ENCODE peak calls at places on chromosomes 13 and 19, in seven cellular contexts. One of them, this sample, is unnamed.

GRCh38 chr19:3178377-3178972 is at the start of gene S1PR4:
- DNase-seq in DMS153: no peak
- DNase-seq in adrenal gland: no peak
- DNase-seq in AG04450: no peak
- DNase-seq in ACHN: no peak
- DNase-seq in RCC 7860: no peak
- DNase-seq in AG08395: no peak
- DNase-seq in this sample: no peak

GRCh38 chr19:40147338-40147692 is 43.9 kb upstream of the MAP3K10 start:
- DNase-seq in DMS153: no peak
- DNase-seq in adrenal gland: peak
- DNase-seq in AG04450: no peak
- DNase-seq in ACHN: no peak
- DNase-seq in RCC 7860: no peak
- DNase-seq in AG08395: peak
- DNase-seq in this sample: no peak

GRCh38 chr19:47740866-47741519 is 4.4 kb upstream of the NOP53 start:
- DNase-seq in DMS153: no peak
- DNase-seq in adrenal gland: no peak
- DNase-seq in AG04450: no peak
- DNase-seq in ACHN: no peak
- DNase-seq in RCC 7860: no peak
- DNase-seq in AG08395: no peak
- DNase-seq in this sample: no peak

GRCh38 chr13:62293081-62293480 is 877.4 kb upstream of the PCDH20 start:
- DNase-seq in DMS153: no peak
- DNase-seq in adrenal gland: no peak
- DNase-seq in AG04450: no peak
- DNase-seq in ACHN: peak
- DNase-seq in RCC 7860: no peak
- DNase-seq in AG08395: peak
- DNase-seq in this sample: no peak

GRCh38 chr19:55160128-55160985 is 2.8 kb upstream of the TNNI3 start:
- DNase-seq in DMS153: peak
- DNase-seq in adrenal gland: peak
- DNase-seq in AG04450: no peak
- DNase-seq in ACHN: peak
- DNase-seq in RCC 7860: peak
- DNase-seq in AG08395: peak
- DNase-seq in this sample: peak

GRCh38 chr19:48896191-48896720 is 2.3 kb downstream of the TULP2 start:
- DNase-seq in DMS153: no peak
- DNase-seq in adrenal gland: peak
- DNase-seq in AG04450: no peak
- DNase-seq in ACHN: no peak
- DNase-seq in RCC 7860: no peak
- DNase-seq in AG08395: peak
- DNase-seq in this sample: no peak

GRCh38 chr19:34734601-34735103 is 609 bp downstream of the ZNF181 start:
- DNase-seq in DMS153: no peak
- DNase-seq in adrenal gland: no peak
- DNase-seq in AG04450: no peak
- DNase-seq in ACHN: peak
- DNase-seq in RCC 7860: no peak
- DNase-seq in AG08395: no peak
- DNase-seq in this sample: no peak

GRCh38 chr19:1416014-1416841 is 8.8 kb downstream of the DAZAP1 start:
- DNase-seq in DMS153: no peak
- DNase-seq in adrenal gland: no peak
- DNase-seq in AG04450: no peak
- DNase-seq in ACHN: no peak
- DNase-seq in RCC 7860: peak
- DNase-seq in AG08395: no peak
- DNase-seq in this sample: peak

GRCh38 chr19:12665281-12665573 is 1.3 kb downstream of the MAN2B1 start:
- DNase-seq in DMS153: no peak
- DNase-seq in adrenal gland: peak
- DNase-seq in AG04450: no peak
- DNase-seq in ACHN: no peak
- DNase-seq in RCC 7860: no peak
- DNase-seq in AG08395: no peak
- DNase-seq in this sample: no peak

This sample was measured in NCI-H1417.